ENCODE peak calls at places on chromosomes 13 and 19, in ten cellular contexts. H is AG04450; R is hepatocyte; L is CD8-positive, alpha-beta memory T cell; Z is fibroblast of lung; C is activated T-cell treated with anti-CD3 and anti-CD28 coated beads, Interleukin-2, amount 50 U/mL, for 72 hours; E is cardiac fibroblast; F is amniotic epithelial cell; J is ovary; X is mesendoderm. M is an unnamed sample.

GRCh38 chr19:7445104-7445503 is 43.7 kb downstream of the PEX11G start:
- DNase-seq in H (no peak), R (no peak), L (no peak), Z (no peak), C (no peak), E (no peak), F (no peak), J (no peak), X (no peak), M (no peak)

GRCh38 chr19:47107953-47108746 is 5.4 kb downstream of the ZC3H4 start:
- DNase-seq in H (no peak), R (no peak), L (no peak), Z (peak; percentile 45), C (no peak), E (peak; percentile 45), F (no peak), J (no peak), X (no peak), M (peak; percentile 51)

GRCh38 chr13:83995930-83996329 is 113.7 kb upstream of the SLITRK1 start:
- DNase-seq in H (no peak), R (no peak), L (no peak), Z (no peak), C (no peak), E (no peak), F (no peak), J (no peak), X (no peak), M (no peak)

GRCh38 chr19:18612772-18613588 is at the start of gene TMEM59L:
- DNase-seq in H (no peak), R (no peak), L (peak; percentile 47), Z (no peak), C (peak; percentile 57), E (no peak), F (no peak), J (no peak), X (no peak), M (peak; percentile 75)

GRCh38 chr13:23844132-23844531 is 45.1 kb downstream of the MIPEP start:
- DNase-seq in H (no peak), R (no peak), L (no peak), Z (no peak), C (no peak), E (no peak), F (no peak), J (no peak), X (no peak), M (no peak)

GRCh38 chr19:3516675-3517207 is 10.6 kb downstream of the FZR1 start:
- DNase-seq in H (no peak), R (no peak), L (peak; percentile 27), Z (no peak), C (no peak), E (no peak), F (no peak), J (no peak), X (no peak), M (no peak)

GRCh38 chr13:92510416-92510815 is 716.2 kb upstream of the GPC6 start:
- DNase-seq in H (peak; percentile 68), R (no peak), L (no peak), Z (peak; percentile 38), C (no peak), E (no peak), F (peak; percentile 76), J (no peak), X (peak; percentile 82), M (no peak)

GRCh38 chr19:45200614-45201013 is 22.0 kb downstream of the BLOC1S3 start:
- DNase-seq in H (no peak), R (no peak), L (no peak), Z (peak; percentile 56), C (no peak), E (peak; percentile 75), F (peak; percentile 51), J (no peak), X (peak; percentile 75), M (peak; percentile 86)

GRCh38 chr13:42707003-42707402 is 74.4 kb upstream of the FAM216B start:
- DNase-seq in H (no peak), R (no peak), L (no peak), Z (peak; percentile 70), C (no peak), E (peak; percentile 37), F (no peak), J (no peak), X (no peak), M (no peak)

GRCh38 chr13:47594833-47595232 is 406.2 kb downstream of the SUCLA2 start:
- DNase-seq in H (no peak), R (no peak), L (no peak), Z (peak; percentile 7), C (no peak), E (peak; percentile 11), F (peak; percentile 5), J (no peak), X (peak; percentile 66), M (peak; percentile 83)

GRCh38 chr19:41774515-41774980 is 19.2 kb downstream of the CEACAM6 start:
- DNase-seq in H (no peak), R (peak; percentile 61), L (peak; percentile 9), Z (no peak), C (peak; percentile 58), E (no peak), F (no peak), J (no peak), X (no peak), M (no peak)

GRCh38 chr13:113740286-113740556 is 18.8 kb upstream of the TMEM255B start:
- DNase-seq in H (no peak), R (no peak), L (no peak), Z (no peak), C (no peak), E (no peak), F (no peak), J (no peak), X (no peak), M (no peak)

GRCh38 chr19:40465781-40466218 is 255 bp upstream of the BLVRB start:
- DNase-seq in H (peak; percentile 99), R (peak; percentile 100), L (peak; percentile 99), Z (peak; percentile 99), C (peak; percentile 100), E (peak; percentile 100), F (peak; percentile 98), J (peak; percentile 100), X (peak; percentile 99), M (peak; percentile 100)

GRCh38 chr13:32624441-32624840 is 38.2 kb downstream of the PDS5B start:
- DNase-seq in H (no peak), R (no peak), L (no peak), Z (no peak), C (no peak), E (no peak), F (no peak), J (no peak), X (peak; percentile 26), M (no peak)

GRCh38 chr19:56076413-56076998 is 44.6 kb downstream of the ZNF787 start:
- DNase-seq in H (peak; percentile 15), R (peak; percentile 73), L (peak; percentile 27), Z (peak; percentile 64), C (peak; percentile 29), E (peak; percentile 74), F (peak; percentile 39), J (peak; percentile 65), X (peak; percentile 61), M (peak; percentile 89)

GRCh38 chr13:79128158-79128557 is 277.9 kb downstream of the RBM26 start:
- DNase-seq in H (no peak), R (peak; percentile 7), L (no peak), Z (peak; percentile 77), C (no peak), E (peak; percentile 67), F (peak; percentile 89), J (no peak), X (no peak), M (no peak)

GRCh38 chr19:10491472-10492047 is 11.6 kb downstream of the KEAP1 start:
- DNase-seq in H (no peak), R (no peak), L (no peak), Z (no peak), C (no peak), E (no peak), F (no peak), J (no peak), X (no peak), M (no peak)

GRCh38 chr19:30222993-30223865 is 149.0 kb upstream of the ZNF536 start:
- DNase-seq in H (no peak), R (peak; percentile 29), L (no peak), Z (no peak), C (peak; percentile 12), E (no peak), F (no peak), J (no peak), X (peak; percentile 48), M (peak; percentile 72)

GRCh38 chr13:111011899-111012298 is 97.0 kb upstream of the ANKRD10 start:
- DNase-seq in H (no peak), R (no peak), L (no peak), Z (no peak), C (no peak), E (no peak), F (no peak), J (no peak), X (no peak), M (no peak)

GRCh38 chr19:38006361-38007045 is 99.5 kb downstream of the SIPA1L3 start:
- DNase-seq in H (no peak), R (no peak), L (no peak), Z (no peak), C (no peak), E (no peak), F (no peak), J (no peak), X (no peak), M (no peak)

M was measured in endodermal cell.